ENCODE peak calls at places on chromosomes 13 and 19, in nine cellular contexts. A, N, S, U, E, R, L, P and O are unnamed samples.

GRCh38 chr13:43214124-43214523 is 190.7 kb downstream of the DNAJC15 start:
- DNase-seq in A (no peak), N (no peak), S (no peak), U (no peak), E (no peak), R (no peak), L (no peak), P (no peak), O (no peak)

GRCh38 chr19:43636121-43636683 is 3.4 kb downstream of the CADM4 start:
- DNase-seq in A (peak; percentile 40), N (no peak), S (peak; percentile 62), U (no peak), E (no peak), R (no peak), L (no peak), P (no peak), O (peak; percentile 14)

GRCh38 chr13:66794340-66795031 is 435.6 kb downstream of the PCDH9 start:
- DNase-seq in A (no peak), N (no peak), S (no peak), U (no peak), E (no peak), R (no peak), L (peak; percentile 11), P (no peak), O (no peak)

GRCh38 chr19:6464070-6464873 is at the start of gene CRB3:
- DNase-seq in A (no peak), N (no peak), S (no peak), U (no peak), E (peak; percentile 63), R (peak; percentile 36), L (no peak), P (no peak), O (no peak)

GRCh38 chr13:95123726-95124125 is 177.5 kb downstream of the ABCC4 start:
- DNase-seq in A (no peak), N (no peak), S (no peak), U (no peak), E (no peak), R (no peak), L (no peak), P (no peak), O (no peak)

GRCh38 chr19:46383846-46384245 is 29.5 kb downstream of the CCDC8 start:
- DNase-seq in A (no peak), N (no peak), S (no peak), U (no peak), E (no peak), R (no peak), L (no peak), P (no peak), O (no peak)

GRCh38 chr13:73307481-73307880 is 248.7 kb downstream of the KLF5 start:
- DNase-seq in A (no peak), N (no peak), S (no peak), U (no peak), E (no peak), R (no peak), L (no peak), P (no peak), O (no peak)

GRCh38 chr13:24632382-24633121 is 47.7 kb upstream of the ATP12A start:
- DNase-seq in A (no peak), N (peak; percentile 18), S (no peak), U (no peak), E (no peak), R (no peak), L (no peak), P (no peak), O (no peak)

GRCh38 chr19:54035215-54036178 is 28.2 kb downstream of the VSTM1 start:
- DNase-seq in A (peak; percentile 64), N (peak; percentile 95), S (peak; percentile 4), U (no peak), E (no peak), R (no peak), L (no peak), P (peak; percentile 92), O (no peak)